ENCODE peak calls at places on chromosome 17, in nine cellular contexts. One of them, this sample, is unnamed.

GRCh38 chr17:38465420-38466345 is 37.4 kb downstream of the ARHGAP23 start:
- DNase-seq in PC-9: peak; percentile 69
- DNase-seq in effector memory CD4-positive, alpha-beta T cell: no peak
- DNase-seq in IMR-90: peak; percentile 71
- DNase-seq in mesenchymal stem cell: no peak
- DNase-seq in esophagus squamous epithelium: no peak
- DNase-seq in tibial artery: peak; percentile 81
- DNase-seq in heart right ventricle: peak; percentile 74
- DNase-seq in BE2C: no peak
- DNase-seq in this sample: no peak

GRCh38 chr17:79722787-79723186 is 8.0 kb upstream of the ENPP7 start:
- DNase-seq in PC-9: no peak
- DNase-seq in effector memory CD4-positive, alpha-beta T cell: no peak
- DNase-seq in IMR-90: no peak
- DNase-seq in mesenchymal stem cell: no peak
- DNase-seq in esophagus squamous epithelium: no peak
- DNase-seq in tibial artery: no peak
- DNase-seq in heart right ventricle: no peak
- DNase-seq in BE2C: no peak
- DNase-seq in this sample: no peak

GRCh38 chr17:38705523-38705802 is 390 bp downstream of the MLLT6 start:
- DNase-seq in PC-9: peak; percentile 31
- DNase-seq in effector memory CD4-positive, alpha-beta T cell: no peak
- DNase-seq in IMR-90: no peak
- DNase-seq in mesenchymal stem cell: no peak
- DNase-seq in esophagus squamous epithelium: no peak
- DNase-seq in tibial artery: no peak
- DNase-seq in heart right ventricle: no peak
- DNase-seq in BE2C: peak; percentile 37
- DNase-seq in this sample: no peak

GRCh38 chr17:42118545-42118944 is 2.6 kb downstream of the KAT2A start:
- DNase-seq in PC-9: peak; percentile 31
- DNase-seq in effector memory CD4-positive, alpha-beta T cell: no peak
- DNase-seq in IMR-90: peak; percentile 25
- DNase-seq in mesenchymal stem cell: peak; percentile 37
- DNase-seq in esophagus squamous epithelium: no peak
- DNase-seq in tibial artery: no peak
- DNase-seq in heart right ventricle: no peak
- DNase-seq in BE2C: peak; percentile 62
- DNase-seq in this sample: peak; percentile 44

GRCh38 chr17:73494096-73494954 is 149.9 kb downstream of the SDK2 start:
- DNase-seq in PC-9: no peak
- DNase-seq in effector memory CD4-positive, alpha-beta T cell: no peak
- DNase-seq in IMR-90: no peak
- DNase-seq in mesenchymal stem cell: no peak
- DNase-seq in esophagus squamous epithelium: no peak
- DNase-seq in tibial artery: no peak
- DNase-seq in heart right ventricle: no peak
- DNase-seq in BE2C: no peak
- DNase-seq in this sample: no peak

GRCh38 chr17:66971249-66971648 is 6.7 kb downstream of the CACNG4 start:
- DNase-seq in PC-9: no peak
- DNase-seq in effector memory CD4-positive, alpha-beta T cell: no peak
- DNase-seq in IMR-90: no peak
- DNase-seq in mesenchymal stem cell: no peak
- DNase-seq in esophagus squamous epithelium: no peak
- DNase-seq in tibial artery: no peak
- DNase-seq in heart right ventricle: no peak
- DNase-seq in BE2C: peak; percentile 75
- DNase-seq in this sample: no peak

GRCh38 chr17:16987830-16988601 is 16.1 kb upstream of the TNFRSF13B start:
- DNase-seq in PC-9: peak; percentile 63
- DNase-seq in effector memory CD4-positive, alpha-beta T cell: peak; percentile 16
- DNase-seq in IMR-90: peak; percentile 75
- DNase-seq in mesenchymal stem cell: peak; percentile 83
- DNase-seq in esophagus squamous epithelium: peak; percentile 60
- DNase-seq in tibial artery: peak; percentile 82
- DNase-seq in heart right ventricle: peak; percentile 63
- DNase-seq in BE2C: peak; percentile 61
- DNase-seq in this sample: peak; percentile 27

GRCh38 chr17:2889256-2889655 is 93.0 kb downstream of the RAP1GAP2 start:
- DNase-seq in PC-9: no peak
- DNase-seq in effector memory CD4-positive, alpha-beta T cell: no peak
- DNase-seq in IMR-90: no peak
- DNase-seq in mesenchymal stem cell: no peak
- DNase-seq in esophagus squamous epithelium: no peak
- DNase-seq in tibial artery: no peak
- DNase-seq in heart right ventricle: no peak
- DNase-seq in BE2C: peak; percentile 26
- DNase-seq in this sample: no peak

DNA sequence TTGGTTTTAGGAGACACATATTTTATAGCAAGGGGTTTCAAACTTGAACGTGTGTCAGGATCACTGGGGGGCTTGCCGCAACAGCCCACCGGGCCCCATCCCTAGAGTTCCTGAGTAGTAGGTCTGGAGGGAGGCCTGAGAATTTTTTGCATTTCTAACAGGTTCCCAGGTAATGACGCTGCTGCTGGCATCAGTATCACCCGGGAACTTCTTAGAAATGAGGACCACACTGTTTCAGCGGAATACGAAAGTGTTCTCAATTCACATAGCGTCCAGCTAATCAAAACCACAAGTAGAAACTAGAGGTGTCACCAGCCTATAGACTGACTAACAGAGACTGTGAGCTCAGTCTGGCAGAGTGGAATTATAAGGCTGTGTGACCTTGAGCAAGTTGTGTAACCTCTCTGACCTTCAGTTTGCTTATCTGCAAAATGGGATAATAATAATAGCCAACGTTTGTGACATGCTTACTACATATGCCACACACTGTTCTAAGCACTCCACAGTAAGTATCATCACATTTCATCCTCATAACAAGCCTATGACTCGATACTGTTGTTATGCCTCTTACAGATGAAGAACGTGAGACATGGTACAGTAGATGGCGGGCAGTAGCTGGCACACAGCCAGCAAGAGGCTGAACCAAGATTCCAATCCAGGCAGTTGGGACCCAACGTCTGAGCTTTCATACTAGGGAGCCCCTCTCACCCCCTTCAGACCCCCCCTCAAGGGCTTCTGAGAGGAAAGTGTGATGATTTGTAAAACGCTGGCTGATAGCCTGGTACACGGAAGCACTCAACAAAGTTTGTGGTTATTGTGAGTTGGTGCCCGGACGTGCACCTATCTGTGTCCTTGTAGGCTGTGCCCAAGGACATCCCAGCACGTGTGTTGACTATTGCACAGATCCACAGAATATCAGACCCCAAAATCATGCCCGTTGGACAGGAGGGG is 4.6 kb upstream of the ICAM2 start:
- DNase-seq in PC-9: no peak
- DNase-seq in effector memory CD4-positive, alpha-beta T cell: peak; percentile 61
- DNase-seq in IMR-90: peak; percentile 37
- DNase-seq in mesenchymal stem cell: no peak
- DNase-seq in esophagus squamous epithelium: no peak
- DNase-seq in tibial artery: no peak
- DNase-seq in heart right ventricle: no peak
- DNase-seq in BE2C: no peak
- DNase-seq in this sample: no peak
- H3K4me1 ChIP-seq in PC-9: peaks cover 4% of the 10 kb centered on the region
- H3K4me1 ChIP-seq in effector memory CD4-positive, alpha-beta T cell: peaks cover 49% of the 10 kb centered on the region
- H3K4me1 ChIP-seq in IMR-90: peaks cover 2% of the 10 kb centered on the region
- H3K4me1 ChIP-seq in mesenchymal stem cell: peaks cover 2% of the 10 kb centered on the region
- H3K4me1 ChIP-seq in esophagus squamous epithelium: peaks cover 4% of the 10 kb centered on the region
- H3K4me1 ChIP-seq in tibial artery: no peaks in the 10 kb centered on the region
- H3K4me1 ChIP-seq in heart right ventricle: peaks cover 26% of the 10 kb centered on the region
- H3K4me1 ChIP-seq in BE2C: no peaks in the 10 kb centered on the region
- H3K4me1 ChIP-seq in this sample: peaks cover 3% of the 10 kb centered on the region

GRCh38 chr17:12522336-12522735 is 143.4 kb upstream of the MYOCD start:
- DNase-seq in PC-9: no peak
- DNase-seq in effector memory CD4-positive, alpha-beta T cell: no peak
- DNase-seq in IMR-90: no peak
- DNase-seq in mesenchymal stem cell: no peak
- DNase-seq in esophagus squamous epithelium: no peak
- DNase-seq in tibial artery: no peak
- DNase-seq in heart right ventricle: no peak
- DNase-seq in BE2C: no peak
- DNase-seq in this sample: no peak

GRCh38 chr17:12522743-12523181 is 142.9 kb upstream of the MYOCD start:
- DNase-seq in PC-9: no peak
- DNase-seq in effector memory CD4-positive, alpha-beta T cell: no peak
- DNase-seq in IMR-90: peak; percentile 69
- DNase-seq in mesenchymal stem cell: peak; percentile 90
- DNase-seq in esophagus squamous epithelium: no peak
- DNase-seq in tibial artery: no peak
- DNase-seq in heart right ventricle: no peak
- DNase-seq in BE2C: no peak
- DNase-seq in this sample: peak; percentile 12

GRCh38 chr17:12523244-12523643 is 142.4 kb upstream of the MYOCD start:
- DNase-seq in PC-9: no peak
- DNase-seq in effector memory CD4-positive, alpha-beta T cell: no peak
- DNase-seq in IMR-90: no peak
- DNase-seq in mesenchymal stem cell: no peak
- DNase-seq in esophagus squamous epithelium: no peak
- DNase-seq in tibial artery: no peak
- DNase-seq in heart right ventricle: no peak
- DNase-seq in BE2C: no peak
- DNase-seq in this sample: no peak

GRCh38 chr17:12521416-12521815 is 144.3 kb upstream of the MYOCD start:
- DNase-seq in PC-9: no peak
- DNase-seq in effector memory CD4-positive, alpha-beta T cell: no peak
- DNase-seq in IMR-90: peak; percentile 68
- DNase-seq in mesenchymal stem cell: peak; percentile 66
- DNase-seq in esophagus squamous epithelium: no peak
- DNase-seq in tibial artery: no peak
- DNase-seq in heart right ventricle: no peak
- DNase-seq in BE2C: no peak
- DNase-seq in this sample: no peak

GRCh38 chr17:12519956-12520594 is 145.6 kb upstream of the MYOCD start:
- DNase-seq in PC-9: no peak
- DNase-seq in effector memory CD4-positive, alpha-beta T cell: no peak
- DNase-seq in IMR-90: no peak
- DNase-seq in mesenchymal stem cell: peak; percentile 58
- DNase-seq in esophagus squamous epithelium: no peak
- DNase-seq in tibial artery: no peak
- DNase-seq in heart right ventricle: no peak
- DNase-seq in BE2C: no peak
- DNase-seq in this sample: no peak
- H3K9me3 ChIP-seq in PC-9: no peaks in the 10 kb centered on the region
- H3K9me3 ChIP-seq in effector memory CD4-positive, alpha-beta T cell: no peaks in the 10 kb centered on the region
- H3K9me3 ChIP-seq in IMR-90: no peaks in the 10 kb centered on the region
- H3K9me3 ChIP-seq in mesenchymal stem cell: no peaks in the 10 kb centered on the region
- H3K9me3 ChIP-seq in esophagus squamous epithelium: no peaks in the 10 kb centered on the region
- H3K9me3 ChIP-seq in tibial artery: no peaks in the 10 kb centered on the region
- H3K9me3 ChIP-seq in heart right ventricle: no peaks in the 10 kb centered on the region
- H3K9me3 ChIP-seq in BE2C: no peaks in the 10 kb centered on the region
- H3K9me3 ChIP-seq in this sample: no peaks in the 10 kb centered on the region

DNA sequence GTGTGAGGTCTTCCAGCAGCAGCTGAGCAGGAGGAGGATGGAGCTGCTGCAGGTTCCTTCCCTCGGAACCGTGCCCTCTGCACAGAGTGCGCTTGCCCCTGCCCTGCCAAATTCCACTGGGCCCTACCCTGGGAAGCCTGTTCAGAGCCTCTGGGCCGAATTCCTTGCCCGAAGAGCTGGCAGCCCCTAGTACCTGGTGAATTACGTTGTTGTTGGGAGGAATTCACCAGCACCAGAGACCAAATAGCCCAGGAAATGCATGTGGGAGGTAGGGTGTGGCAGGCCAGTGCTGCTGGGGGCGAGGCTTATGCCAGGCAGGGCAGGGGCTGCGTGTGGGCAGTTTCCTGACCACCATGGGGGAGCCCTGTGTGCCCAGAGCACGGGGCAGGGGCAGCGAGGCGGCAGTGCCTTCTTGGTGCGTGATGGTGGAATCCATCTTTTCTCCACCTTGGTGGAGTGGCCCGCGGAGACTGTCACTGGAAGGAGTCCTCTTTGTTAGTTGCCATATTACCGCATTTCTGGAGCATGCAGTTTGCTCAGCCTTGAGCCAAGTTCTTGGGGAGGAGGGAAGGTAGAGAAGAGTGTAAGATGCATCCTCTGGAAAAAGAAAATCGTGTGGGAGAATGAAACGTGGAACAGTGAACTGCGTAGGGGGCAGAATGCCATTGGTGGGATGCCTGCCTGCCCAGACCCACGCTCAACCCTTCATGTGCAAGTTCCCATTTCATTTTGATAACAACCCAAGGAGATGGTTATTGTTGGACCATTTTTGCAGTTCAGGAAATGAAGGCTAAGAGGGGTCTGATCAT is 2.3 kb downstream of the MRC2 start:
- DNase-seq in PC-9: no peak
- DNase-seq in effector memory CD4-positive, alpha-beta T cell: no peak
- DNase-seq in IMR-90: no peak
- DNase-seq in mesenchymal stem cell: no peak
- DNase-seq in esophagus squamous epithelium: no peak
- DNase-seq in tibial artery: no peak
- DNase-seq in heart right ventricle: no peak
- DNase-seq in BE2C: no peak
- DNase-seq in this sample: no peak
- H3K4me1 ChIP-seq in PC-9: peaks cover 4% of the 10 kb centered on the region
- H3K4me1 ChIP-seq in effector memory CD4-positive, alpha-beta T cell: peaks cover 6% of the 10 kb centered on the region
- H3K4me1 ChIP-seq in IMR-90: peaks cover 35% of the 10 kb centered on the region
- H3K4me1 ChIP-seq in mesenchymal stem cell: peaks cover 49% of the 10 kb centered on the region
- H3K4me1 ChIP-seq in esophagus squamous epithelium: peaks cover 41% of the 10 kb centered on the region
- H3K4me1 ChIP-seq in tibial artery: no peaks in the 10 kb centered on the region
- H3K4me1 ChIP-seq in heart right ventricle: peaks cover 19% of the 10 kb centered on the region
- H3K4me1 ChIP-seq in BE2C: peaks cover 4% of the 10 kb centered on the region
- H3K4me1 ChIP-seq in this sample: peaks cover 37% of the 10 kb centered on the region

GRCh38 chr17:21677126-21677910 is 15.0 kb upstream of the KCNJ18 start:
- DNase-seq in PC-9: no peak
- DNase-seq in effector memory CD4-positive, alpha-beta T cell: no peak
- DNase-seq in IMR-90: no peak
- DNase-seq in mesenchymal stem cell: no peak
- DNase-seq in esophagus squamous epithelium: no peak
- DNase-seq in tibial artery: no peak
- DNase-seq in heart right ventricle: no peak
- DNase-seq in BE2C: no peak
- DNase-seq in this sample: no peak

GRCh38 chr17:21678451-21679081 is 13.8 kb upstream of the KCNJ18 start:
- DNase-seq in PC-9: no peak
- DNase-seq in effector memory CD4-positive, alpha-beta T cell: no peak
- DNase-seq in IMR-90: no peak
- DNase-seq in mesenchymal stem cell: no peak
- DNase-seq in esophagus squamous epithelium: no peak
- DNase-seq in tibial artery: no peak
- DNase-seq in heart right ventricle: no peak
- DNase-seq in BE2C: no peak
- DNase-seq in this sample: no peak

GRCh38 chr17:21679256-21680146 is 12.8 kb upstream of the KCNJ18 start:
- DNase-seq in PC-9: no peak
- DNase-seq in effector memory CD4-positive, alpha-beta T cell: no peak
- DNase-seq in IMR-90: no peak
- DNase-seq in mesenchymal stem cell: no peak
- DNase-seq in esophagus squamous epithelium: no peak
- DNase-seq in tibial artery: no peak
- DNase-seq in heart right ventricle: no peak
- DNase-seq in BE2C: no peak
- DNase-seq in this sample: no peak

GRCh38 chr17:21677911-21678310 is 14.4 kb upstream of the KCNJ18 start:
- DNase-seq in PC-9: no peak
- DNase-seq in effector memory CD4-positive, alpha-beta T cell: no peak
- DNase-seq in IMR-90: no peak
- DNase-seq in mesenchymal stem cell: no peak
- DNase-seq in esophagus squamous epithelium: no peak
- DNase-seq in tibial artery: no peak
- DNase-seq in heart right ventricle: no peak
- DNase-seq in BE2C: no peak
- DNase-seq in this sample: no peak

GRCh38 chr17:21680366-21680765 is 12.0 kb upstream of the KCNJ18 start:
- DNase-seq in PC-9: no peak
- DNase-seq in effector memory CD4-positive, alpha-beta T cell: no peak
- DNase-seq in IMR-90: no peak
- DNase-seq in mesenchymal stem cell: no peak
- DNase-seq in esophagus squamous epithelium: no peak
- DNase-seq in tibial artery: peak; percentile 24
- DNase-seq in heart right ventricle: no peak
- DNase-seq in BE2C: no peak
- DNase-seq in this sample: no peak
- H3K9me3 ChIP-seq in PC-9: no peaks in the 10 kb centered on the region
- H3K9me3 ChIP-seq in effector memory CD4-positive, alpha-beta T cell: no peaks in the 10 kb centered on the region
- H3K9me3 ChIP-seq in IMR-90: peaks cover 44% of the 10 kb centered on the region
- H3K9me3 ChIP-seq in mesenchymal stem cell: no peaks in the 10 kb centered on the region
- H3K9me3 ChIP-seq in esophagus squamous epithelium: no peaks in the 10 kb centered on the region
- H3K9me3 ChIP-seq in tibial artery: no peaks in the 10 kb centered on the region
- H3K9me3 ChIP-seq in heart right ventricle: no peaks in the 10 kb centered on the region
- H3K9me3 ChIP-seq in BE2C: no peaks in the 10 kb centered on the region
- H3K9me3 ChIP-seq in this sample: no peaks in the 10 kb centered on the region

This sample was measured in neural progenitor cell.